ENCODE peak calls at places on chromosomes 12 and 14, in four cellular contexts. One of them, this sample, is unnamed.

GRCh38 chr12:131077931-131078391 is 124.3 kb downstream of the ADGRD1 start:
- DNase-seq in dorsolateral prefrontal cortex: no peak
- DNase-seq in AG04449: no peak
- DNase-seq in right lobe of liver: no peak
- DNase-seq in this sample: no peak

GRCh38 chr12:113537041-113537750 is 65.5 kb upstream of the LHX5 start:
- DNase-seq in dorsolateral prefrontal cortex: no peak
- DNase-seq in right lobe of liver: no peak
- DNase-seq in AG04449: no peak
- DNase-seq in this sample: no peak

GRCh38 chr12:42946776-42947435 is 357.4 kb upstream of the PRICKLE1 start:
- DNase-seq in right lobe of liver: no peak
- DNase-seq in dorsolateral prefrontal cortex: peak; percentile 34
- DNase-seq in AG04449: no peak
- DNase-seq in this sample: no peak

GRCh38 chr12:49866859-49867579 is 24.1 kb upstream of the BCDIN3D start:
- DNase-seq in AG04449: no peak
- DNase-seq in dorsolateral prefrontal cortex: peak; percentile 80
- DNase-seq in right lobe of liver: peak; percentile 73
- DNase-seq in this sample: peak; percentile 82

GRCh38 chr14:91017011-91017410 is 43.4 kb downstream of the RPS6KA5 start:
- DNase-seq in dorsolateral prefrontal cortex: no peak
- DNase-seq in right lobe of liver: no peak
- DNase-seq in AG04449: no peak
- DNase-seq in this sample: no peak

GRCh38 chr14:90819734-90820393 is 3.6 kb upstream of the TTC7B start:
- DNase-seq in AG04449: no peak
- DNase-seq in dorsolateral prefrontal cortex: no peak
- DNase-seq in right lobe of liver: peak; percentile 82
- DNase-seq in this sample: no peak

GRCh38 chr12:97061164-97061563 is 154.1 kb downstream of the NEDD1 start:
- DNase-seq in right lobe of liver: no peak
- DNase-seq in AG04449: no peak
- DNase-seq in dorsolateral prefrontal cortex: no peak
- DNase-seq in this sample: no peak

GRCh38 chr12:25648460-25648859 is 95.4 kb upstream of the LMNTD1 start:
- DNase-seq in right lobe of liver: no peak
- DNase-seq in dorsolateral prefrontal cortex: peak; percentile 36
- DNase-seq in AG04449: peak; percentile 21
- DNase-seq in this sample: peak; percentile 35

GRCh38 chr14:77889971-77890442 is 90.1 kb downstream of the ADCK1 start:
- DNase-seq in AG04449: peak; percentile 53
- DNase-seq in dorsolateral prefrontal cortex: no peak
- DNase-seq in right lobe of liver: no peak
- DNase-seq in this sample: no peak

GRCh38 chr12:23959826-23960225 is 10.4 kb upstream of the SOX5 start:
- DNase-seq in dorsolateral prefrontal cortex: no peak
- DNase-seq in right lobe of liver: no peak
- DNase-seq in AG04449: no peak
- DNase-seq in this sample: no peak
- H3K4me3 ChIP-seq in dorsolateral prefrontal cortex: no peak overlapping the region
- H3K4me3 ChIP-seq in right lobe of liver: no peak overlapping the region
- H3K4me3 ChIP-seq in AG04449: no peak overlapping the region
- H3K4me3 ChIP-seq in this sample: no peak overlapping the region

GRCh38 chr12:1838994-1839365 is 18.6 kb downstream of the LRTM2 start:
- DNase-seq in AG04449: no peak
- DNase-seq in dorsolateral prefrontal cortex: no peak
- DNase-seq in right lobe of liver: peak; percentile 41
- DNase-seq in this sample: no peak
- H3K4me3 ChIP-seq in AG04449: no peak overlapping the region
- H3K4me3 ChIP-seq in dorsolateral prefrontal cortex: no peak overlapping the region
- H3K4me3 ChIP-seq in right lobe of liver: no peak overlapping the region
- H3K4me3 ChIP-seq in this sample: no peak overlapping the region

DNA sequence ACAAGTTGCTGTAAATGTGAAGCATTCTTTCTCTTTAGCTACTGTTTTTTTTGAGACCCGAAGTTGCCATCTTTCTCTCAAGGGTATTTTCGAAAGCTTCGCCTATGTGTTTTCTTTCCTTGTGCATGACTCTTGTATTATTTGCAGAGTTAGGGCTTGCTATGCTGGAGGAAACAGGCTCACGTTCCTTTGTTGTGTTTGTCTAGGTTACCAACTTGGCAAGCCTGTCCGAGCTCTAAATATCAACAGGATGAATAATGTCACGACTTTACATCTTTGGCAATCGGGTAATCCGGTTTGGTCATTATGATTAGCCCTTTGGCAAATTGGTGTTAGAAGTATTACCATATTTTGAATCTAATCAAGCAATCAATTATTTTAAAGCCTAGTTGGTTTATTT is 15.9 kb upstream of the ATP6V0A2 start:
- DNase-seq in dorsolateral prefrontal cortex: no peak
- DNase-seq in AG04449: no peak
- DNase-seq in right lobe of liver: no peak
- DNase-seq in this sample: no peak
- H3K4me3 ChIP-seq in dorsolateral prefrontal cortex: no peak overlapping the region
- H3K4me3 ChIP-seq in AG04449: no peak overlapping the region
- H3K4me3 ChIP-seq in right lobe of liver: no peak overlapping the region
- H3K4me3 ChIP-seq in this sample: no peak overlapping the region

DNA sequence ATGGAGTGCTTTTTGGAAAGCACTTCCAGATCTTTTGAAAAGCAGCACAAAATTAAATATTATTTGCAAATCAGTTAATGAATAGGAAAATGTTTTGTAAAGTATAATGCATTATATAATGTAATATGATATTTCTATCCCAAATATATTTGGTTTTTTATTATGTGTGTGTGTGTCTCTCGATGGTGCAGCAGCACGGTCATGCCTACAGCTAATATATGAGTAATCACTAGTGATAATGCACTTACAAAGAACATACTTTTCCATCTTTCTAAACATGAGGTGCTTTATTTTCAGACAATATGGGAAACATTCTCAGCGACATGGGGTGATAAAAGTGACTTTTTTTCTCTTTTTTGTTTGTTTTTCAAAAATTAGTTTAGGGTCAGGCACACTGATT is 1.3 kb upstream of the EEA1 start:
- DNase-seq in dorsolateral prefrontal cortex: no peak
- DNase-seq in right lobe of liver: no peak
- DNase-seq in AG04449: no peak
- DNase-seq in this sample: no peak
- H3K4me3 ChIP-seq in dorsolateral prefrontal cortex: peak overlapping the region; percentile 84
- H3K4me3 ChIP-seq in right lobe of liver: no peak overlapping the region
- H3K4me3 ChIP-seq in AG04449: no peak overlapping the region
- H3K4me3 ChIP-seq in this sample: no peak overlapping the region

GRCh38 chr14:38209572-38210159 is 2.0 kb downstream of the SSTR1 start:
- DNase-seq in right lobe of liver: peak; percentile 58
- DNase-seq in dorsolateral prefrontal cortex: no peak
- DNase-seq in AG04449: no peak
- DNase-seq in this sample: no peak

GRCh38 chr14:38207342-38207741 is 362 bp upstream of the SSTR1 start:
- DNase-seq in AG04449: no peak
- DNase-seq in right lobe of liver: no peak
- DNase-seq in dorsolateral prefrontal cortex: no peak
- DNase-seq in this sample: no peak

GRCh38 chr14:38206689-38207088 is 1.0 kb upstream of the SSTR1 start:
- DNase-seq in AG04449: no peak
- DNase-seq in right lobe of liver: no peak
- DNase-seq in dorsolateral prefrontal cortex: no peak
- DNase-seq in this sample: no peak

GRCh38 chr14:38208825-38209562 is 1.3 kb downstream of the SSTR1 start:
- DNase-seq in dorsolateral prefrontal cortex: peak; percentile 39
- DNase-seq in right lobe of liver: peak; percentile 85
- DNase-seq in AG04449: no peak
- DNase-seq in this sample: no peak

GRCh38 chr14:38207830-38208815 is at the start of gene SSTR1:
- DNase-seq in AG04449: no peak
- DNase-seq in dorsolateral prefrontal cortex: peak; percentile 37
- DNase-seq in right lobe of liver: peak; percentile 94
- DNase-seq in this sample: no peak
- H3K4me3 ChIP-seq in AG04449: peak within 1 kb of the TSS; percentile 81
- H3K4me3 ChIP-seq in dorsolateral prefrontal cortex: peak within 1 kb of the TSS; percentile 52
- H3K4me3 ChIP-seq in right lobe of liver: peak within 1 kb of the TSS; percentile 39
- H3K4me3 ChIP-seq in this sample: peak within 1 kb of the TSS; percentile 46

DNA sequence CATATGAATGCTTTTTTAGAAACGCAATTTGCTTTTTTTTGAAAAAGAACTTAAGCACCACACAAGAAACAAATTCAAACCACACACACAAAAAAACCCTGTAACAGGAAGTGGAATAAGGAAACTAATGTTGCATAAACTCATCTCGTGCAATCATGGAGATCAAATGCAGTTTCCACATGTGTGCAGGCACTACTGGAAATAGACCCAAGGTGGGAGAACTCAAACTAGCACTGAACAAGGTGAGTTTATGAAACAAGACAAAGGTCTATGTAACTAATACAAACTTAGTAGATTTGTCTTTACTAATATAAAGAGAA is 17.5 kb downstream of the NIN start:
- DNase-seq in right lobe of liver: no peak
- DNase-seq in dorsolateral prefrontal cortex: no peak
- DNase-seq in AG04449: no peak
- DNase-seq in this sample: no peak
- H3K4me3 ChIP-seq in right lobe of liver: no peak overlapping the region
- H3K4me3 ChIP-seq in dorsolateral prefrontal cortex: no peak overlapping the region
- H3K4me3 ChIP-seq in AG04449: no peak overlapping the region
- H3K4me3 ChIP-seq in this sample: no peak overlapping the region

GRCh38 chr14:21309956-21310355 is 30.1 kb downstream of the RPGRIP1 start:
- DNase-seq in right lobe of liver: no peak
- DNase-seq in AG04449: no peak
- DNase-seq in dorsolateral prefrontal cortex: no peak
- DNase-seq in this sample: no peak

GRCh38 chr14:21308479-21309237 is 28.8 kb downstream of the RPGRIP1 start:
- DNase-seq in AG04449: no peak
- DNase-seq in right lobe of liver: peak; percentile 91
- DNase-seq in dorsolateral prefrontal cortex: peak; percentile 54
- DNase-seq in this sample: peak; percentile 89

GRCh38 chr14:21308132-21308478 is 28.2 kb downstream of the RPGRIP1 start:
- DNase-seq in AG04449: no peak
- DNase-seq in right lobe of liver: no peak
- DNase-seq in dorsolateral prefrontal cortex: no peak
- DNase-seq in this sample: no peak

GRCh38 chr14:21307641-21308040 is 27.8 kb downstream of the RPGRIP1 start:
- DNase-seq in right lobe of liver: no peak
- DNase-seq in AG04449: no peak
- DNase-seq in dorsolateral prefrontal cortex: no peak
- DNase-seq in this sample: no peak

DNA sequence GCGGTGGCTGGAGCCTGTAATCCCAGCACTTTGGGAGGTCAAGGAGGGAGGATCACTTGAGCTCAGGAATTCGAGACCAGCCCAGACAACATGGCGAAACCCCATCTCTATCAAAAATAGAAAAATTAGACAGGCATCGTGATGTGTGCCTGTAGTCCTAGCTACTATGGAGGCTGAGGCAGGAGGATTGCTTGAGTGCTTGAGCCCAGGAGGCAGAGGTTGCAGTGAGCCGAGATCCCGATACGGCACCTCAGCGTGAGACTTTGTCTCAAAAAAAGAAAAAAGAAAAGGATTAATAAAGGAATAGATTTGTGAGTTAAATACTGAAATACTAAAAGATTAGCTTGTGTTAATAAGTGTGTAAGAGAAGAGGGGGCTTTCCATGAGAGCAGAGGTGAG is 29.4 kb downstream of the RPGRIP1 start:
- DNase-seq in dorsolateral prefrontal cortex: no peak
- DNase-seq in AG04449: no peak
- DNase-seq in right lobe of liver: no peak
- DNase-seq in this sample: no peak
- H3K4me3 ChIP-seq in dorsolateral prefrontal cortex: peak overlapping the region; percentile 49
- H3K4me3 ChIP-seq in AG04449: no peak overlapping the region
- H3K4me3 ChIP-seq in right lobe of liver: peak overlapping the region; percentile 20
- H3K4me3 ChIP-seq in this sample: no peak overlapping the region

DNA sequence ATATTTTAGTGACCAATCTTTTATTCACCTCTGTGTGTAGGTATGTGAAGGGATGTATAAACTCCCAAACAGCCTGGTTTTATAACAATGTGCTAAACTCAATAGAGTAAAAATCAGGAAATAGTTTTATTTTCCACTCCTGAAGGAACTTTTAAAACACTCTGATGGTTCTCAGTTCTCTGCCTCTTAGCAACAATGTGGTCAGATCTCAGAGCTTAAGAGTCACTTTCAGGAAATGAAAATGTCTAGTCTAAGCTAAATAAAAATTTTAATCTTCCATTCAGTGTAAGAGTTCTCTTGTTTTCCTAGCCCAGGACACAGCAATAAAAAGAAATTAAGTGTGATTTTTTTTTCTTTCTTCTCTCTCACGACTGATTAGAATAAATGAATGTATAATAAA is 718.0 kb downstream of the C12orf50 start:
- DNase-seq in AG04449: no peak
- DNase-seq in right lobe of liver: no peak
- DNase-seq in dorsolateral prefrontal cortex: no peak
- DNase-seq in this sample: no peak
- H3K4me3 ChIP-seq in AG04449: no peak overlapping the region
- H3K4me3 ChIP-seq in right lobe of liver: no peak overlapping the region
- H3K4me3 ChIP-seq in dorsolateral prefrontal cortex: no peak overlapping the region
- H3K4me3 ChIP-seq in this sample: no peak overlapping the region

DNA sequence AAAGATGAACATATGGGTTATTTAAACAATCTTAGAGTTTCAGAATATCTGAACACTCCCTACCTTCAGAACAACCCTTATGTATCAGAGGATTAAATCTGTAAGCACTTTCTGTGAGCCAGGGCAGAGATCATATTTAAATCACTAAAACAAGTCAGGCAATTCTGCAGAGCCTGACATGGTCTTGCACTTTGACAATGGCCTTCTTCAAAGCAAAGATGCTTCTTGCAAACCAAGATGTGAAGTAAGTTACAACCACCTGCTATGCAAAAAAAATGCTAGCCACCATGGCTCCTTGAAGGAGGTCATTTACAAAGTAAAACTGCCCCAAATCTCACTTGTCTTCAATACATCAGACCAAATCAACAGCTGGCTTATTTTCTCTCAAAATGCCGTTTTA is 3.2 kb downstream of the PPP1CC start:
- DNase-seq in right lobe of liver: no peak
- DNase-seq in AG04449: no peak
- DNase-seq in dorsolateral prefrontal cortex: no peak
- DNase-seq in this sample: no peak
- H3K4me3 ChIP-seq in right lobe of liver: no peak overlapping the region
- H3K4me3 ChIP-seq in AG04449: no peak overlapping the region
- H3K4me3 ChIP-seq in dorsolateral prefrontal cortex: peak overlapping the region; percentile 95
- H3K4me3 ChIP-seq in this sample: no peak overlapping the region

This sample was measured in lung.